ENCODE peak calls at places on chromosomes 7 and 10, in nine cellular contexts. B is transverse colon; W is lower lobe of right lung; Y is breast epithelium; Q is right lobe of liver; C is ascending aorta; M is H1; F is A549; H is naive thymus-derived CD4-positive, alpha-beta T cell. T is an unnamed sample.

GRCh38 chr10:61895898-61896605 is 5.4 kb upstream of the ARID5B start:
- DNase-seq in B (no peak), W (no peak), Y (no peak), Q (no peak), C (no peak), M (no peak), F (no peak), H (no peak), T (no peak)

GRCh38 chr10:110416776-110417732 is 80.7 kb upstream of the DUSP5 start:
- DNase-seq in B (peak; percentile 81), W (no peak), Y (no peak), Q (no peak), C (no peak), M (no peak), F (peak; percentile 89), H (no peak), T (no peak)

GRCh38 chr7:104012815-104013214 is 23.4 kb upstream of the RELN start:
- DNase-seq in B (no peak), W (no peak), Y (no peak), Q (no peak), C (no peak), M (no peak), F (no peak), H (no peak), T (no peak)

GRCh38 chr10:89167915-89168314 is 39.2 kb downstream of the CH25H start:
- DNase-seq in B (no peak), W (no peak), Y (no peak), Q (no peak), C (no peak), M (no peak), F (peak; percentile 6), H (no peak), T (no peak)

GRCh38 chr10:79060641-79061255 is 8.0 kb upstream of the ZMIZ1 start:
- DNase-seq in B (peak; percentile 7), W (peak; percentile 43), Y (no peak), Q (peak; percentile 30), C (peak; percentile 38), M (no peak), F (no peak), H (no peak), T (no peak)

GRCh38 chr7:82481499-82482097 is 38.0 kb upstream of the CACNA2D1 start:
- DNase-seq in B (no peak), W (no peak), Y (no peak), Q (no peak), C (no peak), M (no peak), F (peak; percentile 31), H (no peak), T (no peak)

GRCh38 chr10:72886596-72887522 is 6.7 kb upstream of the OIT3 start:
- DNase-seq in B (no peak), W (no peak), Y (no peak), Q (no peak), C (no peak), M (peak; percentile 27), F (no peak), H (no peak), T (peak; percentile 41)

GRCh38 chr10:72039377-72039776 is 49.0 kb downstream of the SPOCK2 start:
- DNase-seq in B (no peak), W (no peak), Y (no peak), Q (no peak), C (no peak), M (no peak), F (no peak), H (no peak), T (no peak)

GRCh38 chr10:101612872-101613271 is 24.8 kb downstream of the DPCD start:
- DNase-seq in B (no peak), W (no peak), Y (no peak), Q (no peak), C (no peak), M (no peak), F (no peak), H (no peak), T (no peak)

GRCh38 chr10:34475222-34475621 is 339.9 kb downstream of the PARD3 start:
- DNase-seq in B (no peak), W (no peak), Y (no peak), Q (no peak), C (no peak), M (no peak), F (no peak), H (no peak), T (no peak)

GRCh38 chr7:102248456-102249395 is 37.9 kb upstream of the SH2B2 start:
- DNase-seq in B (no peak), W (no peak), Y (no peak), Q (no peak), C (no peak), M (peak; percentile 36), F (no peak), H (no peak), T (no peak)

GRCh38 chr7:3924277-3924676 is 623.2 kb downstream of the SDK1 start:
- DNase-seq in B (no peak), W (no peak), Y (no peak), Q (no peak), C (no peak), M (no peak), F (no peak), H (no peak), T (no peak)

GRCh38 chr7:517848-518629 is 1.6 kb downstream of the PDGFA start:
- DNase-seq in B (peak; percentile 73), W (peak; percentile 80), Y (no peak), Q (no peak), C (peak; percentile 85), M (no peak), F (peak; percentile 70), H (no peak), T (no peak)

GRCh38 chr7:63925262-63925625 is 73.4 kb upstream of the ZNF722 start:
- DNase-seq in B (no peak), W (no peak), Y (no peak), Q (peak; percentile 50), C (no peak), M (no peak), F (no peak), H (peak; percentile 14), T (no peak)

GRCh38 chr7:19108985-19109946 is 8.2 kb downstream of the TWIST1 start:
- DNase-seq in B (no peak), W (no peak), Y (no peak), Q (no peak), C (no peak), M (no peak), F (no peak), H (no peak), T (no peak)

GRCh38 chr10:55024718-55025117 is 223.7 kb upstream of the PCDH15 start:
- DNase-seq in B (no peak), W (no peak), Y (no peak), Q (no peak), C (no peak), M (no peak), F (no peak), H (no peak), T (no peak)

GRCh38 chr7:115478426-115478825 is 552.1 kb downstream of the TFEC start:
- DNase-seq in B (no peak), W (no peak), Y (no peak), Q (no peak), C (no peak), M (no peak), F (no peak), H (no peak), T (no peak)

GRCh38 chr7:43747703-43748102 is 10.8 kb upstream of the BLVRA start:
- DNase-seq in B (no peak), W (no peak), Y (no peak), Q (no peak), C (no peak), M (no peak), F (no peak), H (no peak), T (no peak)

GRCh38 chr10:87918254-87918859 is 54.9 kb downstream of the PTEN start:
- DNase-seq in B (no peak), W (no peak), Y (no peak), Q (no peak), C (no peak), M (no peak), F (no peak), H (peak; percentile 18), T (no peak)

GRCh38 chr7:129438839-129439640 is 4.8 kb downstream of the STRIP2 start:
- DNase-seq in B (no peak), W (no peak), Y (no peak), Q (no peak), C (no peak), M (no peak), F (peak; percentile 52), H (no peak), T (no peak)
- H3K4me3 ChIP-seq in B (no peak overlapping the region), W (no peak overlapping the region), Y (no peak overlapping the region), Q (no peak overlapping the region), C (no peak overlapping the region), M (no peak overlapping the region), F (no peak overlapping the region), H (no peak overlapping the region), T (no peak overlapping the region)

GRCh38 chr7:64996305-64996704 is 5.5 kb upstream of the ZNF117 start:
- DNase-seq in B (no peak), W (no peak), Y (no peak), Q (no peak), C (no peak), M (no peak), F (no peak), H (no peak), T (no peak)
- H3K9me3 ChIP-seq in B (peaks cover 22% of the 10 kb centered on the region), W (peaks cover 45% of the 10 kb centered on the region), Y (peaks cover 24% of the 10 kb centered on the region), Q (no peaks in the 10 kb centered on the region), C (peaks cover 32% of the 10 kb centered on the region), M (peaks cover 53% of the 10 kb centered on the region), F (peaks cover 88% of the 10 kb centered on the region), H (no peaks in the 10 kb centered on the region), T (peaks cover 1% of the 10 kb centered on the region)

DNA sequence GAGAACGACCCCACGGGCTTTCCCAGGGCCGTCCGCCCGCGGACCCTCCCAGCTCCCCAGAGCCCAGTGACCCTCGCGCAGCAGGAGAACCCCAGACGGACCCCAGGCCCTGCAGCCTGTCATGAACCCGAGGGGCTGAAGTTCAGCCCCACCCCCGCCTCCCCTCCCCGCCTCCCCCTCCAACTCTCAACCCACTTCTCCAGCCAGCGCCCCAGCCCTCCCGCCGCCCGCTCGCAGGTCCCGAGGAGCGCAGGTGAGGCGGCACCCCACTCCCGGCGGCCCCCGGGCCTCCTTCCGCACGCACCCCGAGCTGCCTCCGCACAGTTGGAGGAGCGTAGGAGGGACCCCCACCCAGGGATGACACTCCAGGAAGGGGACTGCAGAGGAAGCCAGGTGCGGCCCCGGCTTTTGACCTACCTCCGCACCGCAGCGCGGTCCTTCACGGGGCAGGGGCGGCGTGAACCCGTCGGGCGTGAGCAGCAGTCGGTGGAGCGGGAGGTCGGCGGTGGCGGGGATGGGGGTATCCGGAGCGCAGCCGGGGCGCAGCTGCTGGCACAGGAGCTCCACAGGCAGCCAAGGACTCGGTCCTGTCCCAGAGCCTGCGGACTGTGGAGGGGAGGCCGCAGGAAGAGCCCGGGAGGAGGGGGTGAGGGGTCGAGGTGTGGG is at the start of gene TMEM176A:
- DNase-seq in B (peak; percentile 67), W (no peak), Y (no peak), Q (peak; percentile 85), C (no peak), M (no peak), F (no peak), H (peak; percentile 26), T (no peak)
- H3K4me3 ChIP-seq in B (peak within 1 kb of the TSS; percentile 71), W (peak within 1 kb of the TSS; percentile 63), Y (peak within 1 kb of the TSS; percentile 83), Q (peak within 1 kb of the TSS; percentile 77), C (peak within 1 kb of the TSS; percentile 63), M (peak within 1 kb of the TSS; percentile 31), F (no peak within 1 kb of the TSS), H (no peak within 1 kb of the TSS), T (peak within 1 kb of the TSS; percentile 50)

DNA sequence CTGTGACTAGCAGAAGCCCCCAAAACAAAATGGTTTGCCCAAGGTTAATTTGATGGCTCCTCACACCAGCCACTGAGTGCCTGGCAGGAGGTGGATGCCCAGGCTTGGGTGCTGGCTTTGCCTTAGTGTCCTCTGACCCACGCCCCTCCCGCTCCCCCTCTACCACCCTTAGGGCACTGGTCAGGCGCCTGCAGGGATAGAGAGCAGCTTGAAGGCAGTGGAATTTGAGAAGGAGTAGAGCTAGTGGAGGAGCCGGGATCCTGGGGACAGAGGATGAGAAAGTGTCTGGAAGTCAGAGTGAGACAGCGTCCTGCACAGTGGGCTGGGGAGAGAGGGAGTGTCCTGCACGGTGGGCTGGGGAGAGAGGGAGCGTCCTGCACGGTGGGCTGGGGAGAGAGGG is 139.4 kb downstream of the DNAJB6 start:
- DNase-seq in B (no peak), W (peak; percentile 16), Y (no peak), Q (no peak), C (peak; percentile 38), M (no peak), F (no peak), H (no peak), T (no peak)
- H3K9me3 ChIP-seq in B (peaks cover 5% of the 10 kb centered on the region), W (peaks cover 4% of the 10 kb centered on the region), Y (peaks cover 16% of the 10 kb centered on the region), Q (no peaks in the 10 kb centered on the region), C (peaks cover 4% of the 10 kb centered on the region), M (peaks cover 7% of the 10 kb centered on the region), F (peaks cover 26% of the 10 kb centered on the region), H (no peaks in the 10 kb centered on the region), T (peaks cover 15% of the 10 kb centered on the region)

T was measured in iPS DF 6.9.